ENCODE peak calls at places on chromosomes 12 and 14, in five cellular contexts. R is right lobe of liver, E is K562, T is heart right ventricle, C is stomach. L is an unnamed sample.

GRCh38 chr12:116980083-116980482 is 69.3 kb downstream of the FBXW8 start:
- DNase-seq in R (no peak), T (no peak), E (peak; percentile 16), C (no peak), L (no peak)

GRCh38 chr14:67856806-67857205 is 37.2 kb downstream of the RAD51B start:
- DNase-seq in T (no peak), C (no peak), R (no peak), E (no peak), L (no peak)

GRCh38 chr12:96514328-96514727 is 25.0 kb downstream of the CFAP54 start:
- DNase-seq in T (no peak), E (no peak), R (no peak), C (no peak), L (no peak)

GRCh38 chr14:94728950-94729349 is 41.0 kb downstream of the GSC start:
- DNase-seq in C (no peak), T (no peak), R (no peak), E (no peak), L (no peak)

GRCh38 chr12:7498832-7499231 is 4.7 kb downstream of the CD163 start:
- DNase-seq in C (no peak), E (no peak), T (no peak), R (no peak), L (no peak)

GRCh38 chr12:45933504-45933903 is 56.9 kb downstream of the SCAF11 start:
- DNase-seq in T (no peak), R (no peak), E (no peak), C (no peak), L (no peak)

GRCh38 chr14:99391671-99392070 is 89.0 kb downstream of the SETD3 start:
- DNase-seq in C (no peak), E (no peak), R (no peak), T (no peak), L (no peak)

GRCh38 chr12:13024151-13024946 is 19.8 kb upstream of the FAM234B start:
- DNase-seq in T (peak; percentile 15), E (peak; percentile 16), C (peak; percentile 31), R (no peak), L (peak; percentile 60)

GRCh38 chr12:3263282-3263681 is 186.1 kb downstream of the TSPAN9 start:
- DNase-seq in E (no peak), C (no peak), T (no peak), R (no peak), L (no peak)

GRCh38 chr14:69460093-69460701 is 24.3 kb upstream of the PLEKHD1 start:
- DNase-seq in C (peak; percentile 65), R (peak; percentile 34), T (peak; percentile 72), E (peak; percentile 42), L (peak; percentile 71)

GRCh38 chr12:84502907-84503787 is 409.5 kb downstream of the SLC6A15 start:
- DNase-seq in T (peak; percentile 33), R (no peak), C (peak; percentile 30), E (peak; percentile 9), L (peak; percentile 58)

GRCh38 chr14:37864861-37865718 is 269.7 kb downstream of the TTC6 start:
- DNase-seq in T (no peak), E (no peak), R (peak; percentile 38), C (peak; percentile 68), L (no peak)

GRCh38 chr12:66965613-66966012 is 286.7 kb upstream of the GRIP1 start:
- DNase-seq in E (no peak), T (no peak), C (no peak), R (no peak), L (no peak)

GRCh38 chr12:15883536-15883935 is 1.3 kb downstream of the STRAP start:
- DNase-seq in R (no peak), E (no peak), C (no peak), T (no peak), L (no peak)

GRCh38 chr12:101051901-101052550 is 158.0 kb downstream of the SLC5A8 start:
- DNase-seq in E (no peak), C (no peak), T (no peak), R (no peak), L (peak; percentile 66)

GRCh38 chr14:97468220-97468619 is 671.0 kb downstream of the VRK1 start:
- DNase-seq in R (no peak), T (no peak), C (no peak), E (no peak), L (no peak)

GRCh38 chr14:31216359-31216758 is 8.8 kb upstream of the HECTD1 start:
- DNase-seq in R (no peak), E (no peak), C (no peak), T (no peak), L (no peak)

GRCh38 chr12:54287316-54288157 is 7.0 kb downstream of the HNRNPA1 start:
- DNase-seq in E (no peak), C (no peak), R (no peak), T (no peak), L (no peak)

GRCh38 chr12:123475256-123475703 is 17.3 kb downstream of the SNRNP35 start:
- DNase-seq in R (no peak), C (no peak), T (no peak), E (no peak), L (no peak)

GRCh38 chr12:93638095-93638494 is 39.1 kb upstream of the CRADD start:
- DNase-seq in C (no peak), T (no peak), R (no peak), E (no peak), L (no peak)

DNA sequence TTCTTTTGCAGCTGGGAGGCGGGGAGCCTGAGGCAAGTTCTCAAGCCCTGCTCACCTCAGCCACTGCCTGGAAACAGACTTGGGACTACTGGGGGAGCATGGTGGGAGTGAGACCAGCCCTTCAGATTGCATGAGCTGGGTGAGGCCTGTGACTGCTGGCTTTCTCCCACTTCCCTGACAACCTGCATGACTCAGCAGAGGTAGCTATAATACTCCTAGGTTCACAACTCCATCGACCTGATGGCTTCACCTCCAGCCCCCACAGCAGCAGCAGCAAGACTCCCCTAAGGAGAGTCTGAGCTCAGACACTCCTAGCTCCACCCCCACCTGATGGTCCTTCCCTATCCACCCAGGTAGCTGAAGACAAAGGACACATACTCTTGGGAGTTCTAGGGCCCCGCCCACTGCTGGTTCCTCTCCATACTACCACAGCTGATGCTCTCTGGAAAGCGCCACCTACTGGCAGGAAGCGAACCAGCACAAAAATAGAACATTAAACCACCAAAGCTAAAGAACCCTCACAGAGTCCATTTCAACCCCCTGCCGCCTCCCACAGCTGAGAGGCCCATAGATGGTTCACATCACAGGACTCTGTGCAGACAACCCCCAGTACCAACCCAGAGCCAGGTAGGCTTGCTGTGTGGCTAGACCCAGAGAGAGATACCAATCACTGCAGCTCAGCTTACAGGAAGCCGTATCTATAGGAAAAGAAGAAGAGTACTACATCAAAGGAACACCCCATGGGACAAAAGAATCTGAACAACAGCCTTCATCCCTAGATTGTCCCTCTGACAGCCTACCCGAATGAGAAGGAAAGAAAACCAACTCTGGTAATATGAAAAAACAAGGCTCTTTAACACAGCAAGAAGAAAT is 68.7 kb downstream of the RPAP3 start:
- DNase-seq in R (peak; percentile 37), C (peak; percentile 31), T (no peak), E (peak; percentile 17), L (peak; percentile 19)
- TF ChIP-seq CTCF in R (peak; percentile 43), C (no peak), T (peak; percentile 29), E (peak; percentile 72), L (no peak)

DNA sequence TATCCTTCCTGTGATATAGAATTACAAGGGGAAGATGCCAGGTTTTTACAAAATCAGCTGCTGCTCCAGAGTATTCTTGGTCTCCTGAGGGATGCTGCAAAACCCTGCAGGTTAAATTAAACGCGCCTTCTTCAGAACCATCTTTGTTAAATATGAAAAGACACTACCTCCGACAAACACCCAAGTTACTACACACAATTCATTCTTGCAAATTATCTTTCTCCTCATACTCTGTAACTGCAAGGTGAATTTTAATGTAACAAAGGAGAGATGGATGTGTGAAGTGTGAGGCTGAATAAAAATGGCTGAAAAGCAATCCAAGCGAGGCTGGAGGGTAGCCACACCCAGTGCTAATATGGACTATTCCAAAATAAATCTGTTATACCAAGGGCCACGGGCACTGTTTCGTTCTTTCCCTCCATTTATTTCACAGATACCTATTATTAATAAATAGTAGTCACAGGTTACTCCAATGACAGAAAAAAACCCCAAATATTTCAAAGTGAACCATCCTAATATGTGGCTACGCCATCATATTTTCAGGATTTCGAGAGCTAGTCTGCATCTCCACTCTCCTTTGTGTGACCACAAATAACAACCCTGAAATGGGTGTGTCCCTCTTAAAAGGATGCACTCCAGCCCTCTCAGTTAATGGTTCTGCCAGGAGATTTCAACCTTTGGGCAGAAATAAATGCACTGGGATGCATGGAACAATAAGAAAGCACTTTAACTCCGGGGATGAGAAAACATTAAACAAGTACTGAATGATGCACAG is 53.0 kb upstream of the CCDC175 start:
- DNase-seq in R (no peak), T (no peak), E (no peak), C (no peak), L (no peak)
- H3K27me3 ChIP-seq in R (peaks cover 9% of the 10 kb centered on the region), T (peaks cover 55% of the 10 kb centered on the region), E (peaks cover 5% of the 10 kb centered on the region), C (peaks cover 39% of the 10 kb centered on the region), L (no peaks in the 10 kb centered on the region)

GRCh38 chr12:2009623-2010022 is 5.4 kb upstream of the DCP1B start:
- DNase-seq in R (no peak), E (no peak), C (no peak), T (no peak), L (no peak)

GRCh38 chr12:2008677-2009076 is 4.4 kb upstream of the DCP1B start:
- DNase-seq in C (no peak), R (peak; percentile 39), E (no peak), T (no peak), L (no peak)

GRCh38 chr12:2003676-2004112 is 563 bp downstream of the DCP1B start:
- DNase-seq in C (no peak), R (no peak), E (no peak), T (no peak), L (no peak)

DNA sequence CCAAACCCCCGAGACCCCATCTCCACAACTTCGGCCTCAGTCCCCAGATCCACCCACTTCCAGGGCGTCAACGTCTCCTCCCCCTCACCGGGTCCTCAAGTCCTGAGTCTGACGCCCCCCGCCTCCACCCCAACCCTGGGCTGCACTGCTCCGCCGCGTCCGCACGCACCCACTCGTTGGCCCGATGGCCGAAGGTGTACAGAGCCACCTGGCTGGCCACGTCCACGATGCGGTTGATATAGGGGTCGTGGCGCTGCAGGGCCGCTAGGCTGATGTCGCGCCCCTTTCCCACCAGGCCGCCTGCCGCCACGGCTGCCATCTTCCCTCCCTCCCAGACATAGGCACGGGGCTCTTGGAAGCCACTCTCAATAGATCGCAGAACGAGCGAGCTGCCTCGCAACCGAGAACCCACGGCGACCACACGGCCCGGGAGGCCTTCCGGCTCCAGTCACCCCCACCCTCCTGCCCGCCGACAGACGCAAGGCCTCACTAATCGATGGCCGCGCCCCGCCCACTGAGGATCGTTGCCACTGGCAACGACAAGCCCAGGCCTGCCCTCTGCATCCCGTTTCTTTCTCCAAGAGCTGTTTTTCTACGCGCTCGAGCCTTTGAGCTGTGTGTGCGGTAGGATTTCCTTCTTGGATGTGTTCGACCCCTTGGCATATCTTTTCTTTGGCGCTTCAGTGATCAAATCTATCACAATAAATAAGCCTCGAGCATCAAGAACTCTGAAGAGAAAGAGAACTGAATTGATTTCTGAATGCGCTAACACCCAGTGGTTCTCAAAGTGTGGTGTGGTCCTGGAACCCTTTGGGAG is at the start of gene DCP1B:
- DNase-seq in R (peak; percentile 98), E (peak; percentile 87), C (peak; percentile 97), T (peak; percentile 96), L (peak; percentile 98)
- TF ChIP-seq CTCF in R (no peak), E (no peak), C (no peak), T (no peak), L (peak; percentile 10)

GRCh38 chr14:36502558-36503508 is 17.2 kb downstream of the NKX2-1 start:
- DNase-seq in T (no peak), R (no peak), E (no peak), C (no peak), L (no peak)

GRCh38 chr14:36505892-36506731 is 13.9 kb downstream of the NKX2-1 start:
- DNase-seq in R (no peak), E (no peak), C (no peak), T (no peak), L (no peak)

GRCh38 chr14:36503771-36504741 is 16.0 kb downstream of the NKX2-1 start:
- DNase-seq in C (no peak), R (no peak), E (no peak), T (no peak), L (no peak)

GRCh38 chr14:36505193-36505815 is 14.7 kb downstream of the NKX2-1 start:
- DNase-seq in R (no peak), E (no peak), C (no peak), T (no peak), L (no peak)

GRCh38 chr14:36504805-36505192 is 15.2 kb downstream of the NKX2-1 start:
- DNase-seq in C (no peak), T (no peak), E (no peak), R (no peak), L (no peak)
- H3K27me3 ChIP-seq in C (peaks cover 99% of the 10 kb centered on the region), T (peaks cover 100% of the 10 kb centered on the region), E (peaks cover 42% of the 10 kb centered on the region), R (peaks cover 81% of the 10 kb centered on the region), L (peaks cover 57% of the 10 kb centered on the region)

L was measured in body of pancreas.